ENCODE peak calls at places on chromosomes 7 and 10, in four cellular contexts. G is MM.1S, L is neural crest cell, F is A549. K is an unnamed sample.

GRCh38 chr7:98984126-98984525 is 105.8 kb downstream of the TRRAP start:
- DNase-seq in L (no peak), F (no peak), G (no peak), K (no peak)

GRCh38 chr10:93461807-93462178 is 20.3 kb downstream of the MYOF start:
- DNase-seq in F (no peak), G (no peak), L (no peak), K (peak)

GRCh38 chr10:12606461-12606860 is 257.1 kb downstream of the CAMK1D start:
- DNase-seq in G (no peak), F (no peak), L (no peak), K (no peak)

GRCh38 chr10:114301951-114302710 is 63.1 kb downstream of the VWA2 start:
- DNase-seq in F (no peak), L (no peak), G (no peak), K (no peak)

GRCh38 chr10:110784198-110784597 is 87.5 kb upstream of the PDCD4 start:
- DNase-seq in L (no peak), G (no peak), F (no peak), K (no peak)

GRCh38 chr10:119542990-119543813 is 683 bp upstream of the RGS10 start:
- DNase-seq in G (peak), L (peak), F (peak), K (peak)

GRCh38 chr10:100372415-100373297 is 25.6 kb downstream of the SCD start:
- DNase-seq in L (no peak), G (no peak), F (no peak), K (no peak)

GRCh38 chr7:3246133-3246532 is 54.9 kb upstream of the SDK1 start:
- DNase-seq in F (no peak), G (no peak), L (no peak), K (no peak)

GRCh38 chr7:133051066-133051465 is 30.8 kb downstream of the CHCHD3 start:
- DNase-seq in F (no peak), G (peak), L (no peak), K (no peak)

GRCh38 chr10:34148258-34148657 is 666.8 kb downstream of the PARD3 start:
- DNase-seq in L (no peak), F (no peak), G (no peak), K (no peak)

GRCh38 chr7:159031135-159031701 is 113.4 kb downstream of the VIPR2 start:
- DNase-seq in L (peak), F (no peak), G (no peak), K (no peak)

GRCh38 chr7:127393370-127394058 is 1.0 kb upstream of the ZNF800 start:
- DNase-seq in L (no peak), G (no peak), F (no peak), K (no peak)

GRCh38 chr7:106599343-106599698 is 61.6 kb downstream of the CCDC71L start:
- DNase-seq in G (no peak), L (no peak), F (no peak), K (no peak)

GRCh38 chr10:24811906-24812305 is 88.2 kb upstream of the ARHGAP21 start:
- DNase-seq in G (no peak), L (peak), F (no peak), K (no peak)

GRCh38 chr10:119346063-119346835 is 138.9 kb downstream of the GRK5 start:
- DNase-seq in L (no peak), F (no peak), G (no peak), K (no peak)

GRCh38 chr10:65778753-65779152 is 1147.1 kb upstream of the LRRTM3 start:
- DNase-seq in G (no peak), F (no peak), L (no peak), K (no peak)